ENCODE peak calls at places on chromosomes 4 and X, in ten cellular contexts. One of them, this sample, is unnamed.

GRCh38 chrX:111728096-111728495 is 47.1 kb downstream of the ALG13 start:
- DNase-seq in adrenal gland: no peak
- DNase-seq in tibial nerve: no peak
- DNase-seq in keratinocyte: no peak
- DNase-seq in PC-9: no peak
- DNase-seq in right atrium auricular region: no peak
- DNase-seq in cardiac muscle cell: no peak
- DNase-seq in stomach: no peak
- DNase-seq in T-helper 17 cell: no peak
- DNase-seq in psoas muscle: no peak
- DNase-seq in this sample: no peak

GRCh38 chrX:41491267-41492004 is 44.3 kb downstream of the NYX start:
- DNase-seq in adrenal gland: no peak
- DNase-seq in tibial nerve: no peak
- DNase-seq in keratinocyte: peak; percentile 40
- DNase-seq in PC-9: peak; percentile 24
- DNase-seq in right atrium auricular region: peak; percentile 63
- DNase-seq in cardiac muscle cell: no peak
- DNase-seq in stomach: no peak
- DNase-seq in T-helper 17 cell: no peak
- DNase-seq in psoas muscle: no peak
- DNase-seq in this sample: peak; percentile 51

GRCh38 chrX:148380614-148381561 is 119.5 kb upstream of the AFF2 start:
- DNase-seq in adrenal gland: no peak
- DNase-seq in tibial nerve: no peak
- DNase-seq in keratinocyte: no peak
- DNase-seq in PC-9: no peak
- DNase-seq in right atrium auricular region: no peak
- DNase-seq in cardiac muscle cell: no peak
- DNase-seq in stomach: no peak
- DNase-seq in T-helper 17 cell: no peak
- DNase-seq in psoas muscle: no peak
- DNase-seq in this sample: no peak

GRCh38 chrX:14779589-14779988 is 93.3 kb downstream of the FANCB start:
- DNase-seq in adrenal gland: no peak
- DNase-seq in tibial nerve: no peak
- DNase-seq in keratinocyte: no peak
- DNase-seq in PC-9: no peak
- DNase-seq in right atrium auricular region: no peak
- DNase-seq in cardiac muscle cell: no peak
- DNase-seq in stomach: no peak
- DNase-seq in T-helper 17 cell: no peak
- DNase-seq in psoas muscle: no peak
- DNase-seq in this sample: no peak

GRCh38 chr4:126445596-126445995 is 1130.8 kb downstream of the FAT4 start:
- DNase-seq in adrenal gland: no peak
- DNase-seq in tibial nerve: no peak
- DNase-seq in keratinocyte: no peak
- DNase-seq in PC-9: no peak
- DNase-seq in right atrium auricular region: no peak
- DNase-seq in cardiac muscle cell: no peak
- DNase-seq in stomach: no peak
- DNase-seq in T-helper 17 cell: no peak
- DNase-seq in psoas muscle: no peak
- DNase-seq in this sample: no peak

GRCh38 chr4:6573986-6574746 is 823 bp upstream of the MAN2B2 start:
- DNase-seq in adrenal gland: no peak
- DNase-seq in tibial nerve: no peak
- DNase-seq in keratinocyte: no peak
- DNase-seq in PC-9: no peak
- DNase-seq in right atrium auricular region: no peak
- DNase-seq in cardiac muscle cell: no peak
- DNase-seq in stomach: no peak
- DNase-seq in T-helper 17 cell: no peak
- DNase-seq in psoas muscle: no peak
- DNase-seq in this sample: no peak

GRCh38 chr4:153651961-153652784 is 31.9 kb upstream of the TLR2 start:
- DNase-seq in adrenal gland: peak; percentile 29
- DNase-seq in tibial nerve: no peak
- DNase-seq in keratinocyte: no peak
- DNase-seq in PC-9: peak; percentile 17
- DNase-seq in right atrium auricular region: no peak
- DNase-seq in cardiac muscle cell: no peak
- DNase-seq in stomach: no peak
- DNase-seq in T-helper 17 cell: no peak
- DNase-seq in psoas muscle: no peak
- DNase-seq in this sample: no peak

GRCh38 chrX:100625985-100626491 is 10.6 kb downstream of the TSPAN6 start:
- DNase-seq in adrenal gland: no peak
- DNase-seq in tibial nerve: no peak
- DNase-seq in keratinocyte: no peak
- DNase-seq in PC-9: no peak
- DNase-seq in right atrium auricular region: no peak
- DNase-seq in cardiac muscle cell: no peak
- DNase-seq in stomach: no peak
- DNase-seq in T-helper 17 cell: no peak
- DNase-seq in psoas muscle: no peak
- DNase-seq in this sample: no peak

GRCh38 chrX:109847257-109848187 is 114.5 kb upstream of the ACSL4 start:
- DNase-seq in adrenal gland: no peak
- DNase-seq in tibial nerve: no peak
- DNase-seq in keratinocyte: peak; percentile 38
- DNase-seq in PC-9: no peak
- DNase-seq in right atrium auricular region: no peak
- DNase-seq in cardiac muscle cell: no peak
- DNase-seq in stomach: no peak
- DNase-seq in T-helper 17 cell: no peak
- DNase-seq in psoas muscle: no peak
- DNase-seq in this sample: no peak

GRCh38 chrX:11970935-11971334 is 167.3 kb upstream of the FRMPD4 start:
- DNase-seq in adrenal gland: no peak
- DNase-seq in tibial nerve: no peak
- DNase-seq in keratinocyte: no peak
- DNase-seq in PC-9: no peak
- DNase-seq in right atrium auricular region: no peak
- DNase-seq in cardiac muscle cell: no peak
- DNase-seq in stomach: no peak
- DNase-seq in T-helper 17 cell: no peak
- DNase-seq in psoas muscle: no peak
- DNase-seq in this sample: no peak

GRCh38 chr4:172688536-172688935 is 480.1 kb upstream of the GALNT7 start:
- DNase-seq in adrenal gland: no peak
- DNase-seq in tibial nerve: no peak
- DNase-seq in keratinocyte: no peak
- DNase-seq in PC-9: no peak
- DNase-seq in right atrium auricular region: no peak
- DNase-seq in cardiac muscle cell: no peak
- DNase-seq in stomach: no peak
- DNase-seq in T-helper 17 cell: no peak
- DNase-seq in psoas muscle: no peak
- DNase-seq in this sample: peak; percentile 15

GRCh38 chr4:172698256-172698655 is 470.4 kb upstream of the GALNT7 start:
- DNase-seq in adrenal gland: no peak
- DNase-seq in tibial nerve: no peak
- DNase-seq in keratinocyte: no peak
- DNase-seq in PC-9: no peak
- DNase-seq in right atrium auricular region: no peak
- DNase-seq in cardiac muscle cell: no peak
- DNase-seq in stomach: no peak
- DNase-seq in T-helper 17 cell: no peak
- DNase-seq in psoas muscle: no peak
- DNase-seq in this sample: peak; percentile 68

GRCh38 chr4:172691552-172691951 is 477.1 kb upstream of the GALNT7 start:
- DNase-seq in adrenal gland: no peak
- DNase-seq in tibial nerve: no peak
- DNase-seq in keratinocyte: no peak
- DNase-seq in PC-9: no peak
- DNase-seq in right atrium auricular region: no peak
- DNase-seq in cardiac muscle cell: no peak
- DNase-seq in stomach: no peak
- DNase-seq in T-helper 17 cell: no peak
- DNase-seq in psoas muscle: no peak
- DNase-seq in this sample: no peak

DNA sequence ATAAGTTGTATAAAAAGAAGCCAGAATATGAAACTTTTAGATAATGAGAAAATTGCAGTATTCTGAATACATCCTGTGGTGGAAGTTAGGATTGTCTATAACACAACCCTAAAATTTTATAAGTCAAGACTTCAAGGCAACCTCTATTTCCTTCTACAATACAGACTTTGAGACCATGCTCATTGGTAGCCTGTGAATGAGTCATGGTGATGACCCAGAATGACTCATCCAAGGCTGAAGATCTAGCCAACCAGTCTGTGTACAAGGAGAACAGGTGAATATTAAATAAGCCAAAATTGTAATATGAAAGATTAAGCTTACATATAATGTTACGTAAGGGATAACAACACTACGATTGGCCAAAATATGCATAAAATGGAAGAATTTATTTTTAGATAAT is 475.9 kb upstream of the GALNT7 start:
- DNase-seq in adrenal gland: no peak
- DNase-seq in tibial nerve: no peak
- DNase-seq in keratinocyte: no peak
- DNase-seq in PC-9: no peak
- DNase-seq in right atrium auricular region: no peak
- DNase-seq in cardiac muscle cell: no peak
- DNase-seq in stomach: no peak
- DNase-seq in T-helper 17 cell: no peak
- DNase-seq in psoas muscle: no peak
- DNase-seq in this sample: no peak
- H3K9me3 ChIP-seq in adrenal gland: no peaks in the 10 kb centered on the region
- H3K9me3 ChIP-seq in tibial nerve: peaks cover 6% of the 10 kb centered on the region
- H3K9me3 ChIP-seq in keratinocyte: no peaks in the 10 kb centered on the region
- H3K9me3 ChIP-seq in PC-9: no peaks in the 10 kb centered on the region
- H3K9me3 ChIP-seq in right atrium auricular region: no peaks in the 10 kb centered on the region
- H3K9me3 ChIP-seq in cardiac muscle cell: no peaks in the 10 kb centered on the region
- H3K9me3 ChIP-seq in stomach: peaks cover 13% of the 10 kb centered on the region
- H3K9me3 ChIP-seq in T-helper 17 cell: peaks cover 3% of the 10 kb centered on the region
- H3K9me3 ChIP-seq in psoas muscle: peaks cover 14% of the 10 kb centered on the region
- H3K9me3 ChIP-seq in this sample: peaks cover 6% of the 10 kb centered on the region

GRCh38 chrX:40091691-40092421 is 5.9 kb downstream of the BCOR start:
- DNase-seq in adrenal gland: no peak
- DNase-seq in tibial nerve: no peak
- DNase-seq in keratinocyte: no peak
- DNase-seq in PC-9: no peak
- DNase-seq in right atrium auricular region: no peak
- DNase-seq in cardiac muscle cell: no peak
- DNase-seq in stomach: no peak
- DNase-seq in T-helper 17 cell: no peak
- DNase-seq in psoas muscle: no peak
- DNase-seq in this sample: no peak

GRCh38 chrX:40092808-40093435 is 4.8 kb downstream of the BCOR start:
- DNase-seq in adrenal gland: no peak
- DNase-seq in tibial nerve: no peak
- DNase-seq in keratinocyte: no peak
- DNase-seq in PC-9: no peak
- DNase-seq in right atrium auricular region: no peak
- DNase-seq in cardiac muscle cell: no peak
- DNase-seq in stomach: no peak
- DNase-seq in T-helper 17 cell: no peak
- DNase-seq in psoas muscle: no peak
- DNase-seq in this sample: no peak

GRCh38 chrX:40094041-40094899 is 3.5 kb downstream of the BCOR start:
- DNase-seq in adrenal gland: peak; percentile 53
- DNase-seq in tibial nerve: no peak
- DNase-seq in keratinocyte: no peak
- DNase-seq in PC-9: peak; percentile 12
- DNase-seq in right atrium auricular region: no peak
- DNase-seq in cardiac muscle cell: peak; percentile 86
- DNase-seq in stomach: no peak
- DNase-seq in T-helper 17 cell: no peak
- DNase-seq in psoas muscle: peak; percentile 83
- DNase-seq in this sample: peak; percentile 83

GRCh38 chrX:40094900-40095587 is 2.7 kb downstream of the BCOR start:
- DNase-seq in adrenal gland: no peak
- DNase-seq in tibial nerve: no peak
- DNase-seq in keratinocyte: no peak
- DNase-seq in PC-9: no peak
- DNase-seq in right atrium auricular region: no peak
- DNase-seq in cardiac muscle cell: no peak
- DNase-seq in stomach: no peak
- DNase-seq in T-helper 17 cell: no peak
- DNase-seq in psoas muscle: no peak
- DNase-seq in this sample: no peak

DNA sequence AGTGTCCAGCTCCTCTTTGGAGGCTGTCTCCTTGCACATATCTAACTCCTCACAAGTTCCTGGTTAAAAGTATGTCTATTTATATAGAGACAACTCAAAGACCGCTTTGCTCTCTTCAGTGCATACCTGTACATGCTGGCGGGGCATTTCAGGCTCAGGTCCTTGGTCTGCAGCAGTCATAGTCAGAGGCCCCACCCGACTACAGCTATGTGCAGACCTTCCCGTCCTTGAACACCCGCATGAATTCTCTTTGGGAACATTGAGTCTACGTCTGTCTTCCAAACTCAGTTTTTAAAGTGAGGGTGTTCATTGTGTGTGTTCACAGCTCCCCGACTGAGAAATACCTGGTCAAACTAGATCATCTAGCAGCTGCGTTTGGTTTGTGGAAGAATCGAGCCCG is 4.2 kb downstream of the BCOR start:
- DNase-seq in adrenal gland: no peak
- DNase-seq in tibial nerve: no peak
- DNase-seq in keratinocyte: no peak
- DNase-seq in PC-9: no peak
- DNase-seq in right atrium auricular region: no peak
- DNase-seq in cardiac muscle cell: no peak
- DNase-seq in stomach: no peak
- DNase-seq in T-helper 17 cell: no peak
- DNase-seq in psoas muscle: no peak
- DNase-seq in this sample: no peak
- H3K9me3 ChIP-seq in adrenal gland: no peaks in the 10 kb centered on the region
- H3K9me3 ChIP-seq in tibial nerve: no peaks in the 10 kb centered on the region
- H3K9me3 ChIP-seq in keratinocyte: no peaks in the 10 kb centered on the region
- H3K9me3 ChIP-seq in PC-9: no peaks in the 10 kb centered on the region
- H3K9me3 ChIP-seq in right atrium auricular region: no peaks in the 10 kb centered on the region
- H3K9me3 ChIP-seq in cardiac muscle cell: no peaks in the 10 kb centered on the region
- H3K9me3 ChIP-seq in stomach: peaks cover 24% of the 10 kb centered on the region
- H3K9me3 ChIP-seq in T-helper 17 cell: no peaks in the 10 kb centered on the region
- H3K9me3 ChIP-seq in psoas muscle: no peaks in the 10 kb centered on the region
- H3K9me3 ChIP-seq in this sample: no peaks in the 10 kb centered on the region

GRCh38 chrX:2989565-2989964 is 16.8 kb upstream of the ARSH start:
- DNase-seq in adrenal gland: no peak
- DNase-seq in tibial nerve: no peak
- DNase-seq in keratinocyte: no peak
- DNase-seq in PC-9: no peak
- DNase-seq in right atrium auricular region: no peak
- DNase-seq in cardiac muscle cell: no peak
- DNase-seq in stomach: no peak
- DNase-seq in T-helper 17 cell: no peak
- DNase-seq in psoas muscle: no peak
- DNase-seq in this sample: no peak
- H3K9me3 ChIP-seq in adrenal gland: no peaks in the 10 kb centered on the region
- H3K9me3 ChIP-seq in tibial nerve: no peaks in the 10 kb centered on the region
- H3K9me3 ChIP-seq in keratinocyte: no peaks in the 10 kb centered on the region
- H3K9me3 ChIP-seq in PC-9: no peaks in the 10 kb centered on the region
- H3K9me3 ChIP-seq in right atrium auricular region: no peaks in the 10 kb centered on the region
- H3K9me3 ChIP-seq in cardiac muscle cell: no peaks in the 10 kb centered on the region
- H3K9me3 ChIP-seq in stomach: no peaks in the 10 kb centered on the region
- H3K9me3 ChIP-seq in T-helper 17 cell: no peaks in the 10 kb centered on the region
- H3K9me3 ChIP-seq in psoas muscle: no peaks in the 10 kb centered on the region
- H3K9me3 ChIP-seq in this sample: no peaks in the 10 kb centered on the region

GRCh38 chr4:33316578-33316977 is 2596.4 kb downstream of the PCDH7 start:
- DNase-seq in adrenal gland: no peak
- DNase-seq in tibial nerve: no peak
- DNase-seq in keratinocyte: no peak
- DNase-seq in PC-9: no peak
- DNase-seq in right atrium auricular region: no peak
- DNase-seq in cardiac muscle cell: no peak
- DNase-seq in stomach: no peak
- DNase-seq in T-helper 17 cell: no peak
- DNase-seq in psoas muscle: peak; percentile 63
- DNase-seq in this sample: no peak

GRCh38 chr4:33316033-33316432 is 2595.9 kb downstream of the PCDH7 start:
- DNase-seq in adrenal gland: no peak
- DNase-seq in tibial nerve: no peak
- DNase-seq in keratinocyte: no peak
- DNase-seq in PC-9: no peak
- DNase-seq in right atrium auricular region: no peak
- DNase-seq in cardiac muscle cell: no peak
- DNase-seq in stomach: no peak
- DNase-seq in T-helper 17 cell: no peak
- DNase-seq in psoas muscle: no peak
- DNase-seq in this sample: no peak
- H3K9me3 ChIP-seq in adrenal gland: no peaks in the 10 kb centered on the region
- H3K9me3 ChIP-seq in tibial nerve: no peaks in the 10 kb centered on the region
- H3K9me3 ChIP-seq in keratinocyte: peaks cover 7% of the 10 kb centered on the region
- H3K9me3 ChIP-seq in PC-9: no peaks in the 10 kb centered on the region
- H3K9me3 ChIP-seq in right atrium auricular region: no peaks in the 10 kb centered on the region
- H3K9me3 ChIP-seq in cardiac muscle cell: no peaks in the 10 kb centered on the region
- H3K9me3 ChIP-seq in stomach: peaks cover 17% of the 10 kb centered on the region
- H3K9me3 ChIP-seq in T-helper 17 cell: no peaks in the 10 kb centered on the region
- H3K9me3 ChIP-seq in psoas muscle: no peaks in the 10 kb centered on the region
- H3K9me3 ChIP-seq in this sample: no peaks in the 10 kb centered on the region

This sample was measured in A673.